ENCODE peak calls at places on chromosomes 5 and 9, in eight cellular contexts. C, S, E, N, X, M, W and Z are unnamed samples.

GRCh38 chr9:85332487-85332886 is 409.3 kb downstream of the AGTPBP1 start:
- DNase-seq in M (peak), E (no peak), S (no peak), W (no peak), C (no peak), N (no peak), X (peak), Z (no peak)

GRCh38 chr5:92518318-92518913 is 1062.6 kb downstream of the NR2F1-AS1 start:
- DNase-seq in M (peak), W (no peak), X (peak), N (peak), E (peak), S (no peak), C (no peak), Z (peak)

GRCh38 chr5:133868946-133869674 is 99.3 kb downstream of the C5orf15 start:
- DNase-seq in N (peak), W (peak), M (peak), S (peak), X (peak), C (peak), E (peak), Z (peak)

GRCh38 chr5:6576861-6577501 is 55.9 kb downstream of the NSUN2 start:
- DNase-seq in S (no peak), C (no peak), E (peak), N (peak), W (no peak), M (peak), X (peak), Z (no peak)

GRCh38 chr5:179120421-179120861 is 60.3 kb downstream of the ZNF354C start:
- DNase-seq in C (no peak), W (no peak), S (no peak), N (no peak), M (no peak), E (no peak), X (no peak), Z (no peak)

GRCh38 chr9:134217431-134218210 is 53.3 kb upstream of the RNU6ATAC start:
- DNase-seq in X (peak), W (no peak), N (no peak), C (peak), E (no peak), S (no peak), M (peak), Z (no peak)

GRCh38 chr5:160441352-160441781 is 19.7 kb downstream of the PTTG1 start:
- DNase-seq in X (no peak), M (no peak), S (no peak), N (peak), E (no peak), W (no peak), C (no peak), Z (no peak)

GRCh38 chr5:147971472-147971871 is 65.1 kb upstream of the C5orf46 start:
- DNase-seq in X (peak), E (no peak), W (no peak), S (no peak), N (peak), C (no peak), M (no peak), Z (no peak)

GRCh38 chr5:181246276-181247050 is 2.8 kb upstream of the RACK1 start:
- DNase-seq in E (peak), C (peak), W (peak), S (peak), N (peak), M (peak), X (peak), Z (peak)

GRCh38 chr9:131402738-131403492 is 9.0 kb downstream of the PRRC2B start:
- DNase-seq in C (peak), N (peak), S (peak), X (peak), W (no peak), M (no peak), E (peak), Z (peak)

GRCh38 chr5:39501403-39501802 is 76.6 kb upstream of the DAB2 start:
- DNase-seq in M (no peak), S (no peak), C (peak), X (peak), N (peak), E (peak), W (no peak), Z (no peak)

GRCh38 chr5:86968311-86968753 is 299.4 kb upstream of the RASA1 start:
- DNase-seq in M (no peak), S (peak), E (peak), N (peak), X (peak), C (no peak), W (no peak), Z (no peak)

GRCh38 chr5:150700298-150700599 is 613 bp downstream of the RBM22 start:
- DNase-seq in W (no peak), X (no peak), C (no peak), N (no peak), E (no peak), S (no peak), M (no peak), Z (no peak)

GRCh38 chr5:133450311-133450710 is 162.0 kb downstream of the FSTL4 start:
- DNase-seq in M (no peak), X (no peak), N (no peak), C (no peak), E (no peak), W (no peak), S (no peak), Z (no peak)

GRCh38 chr5:38426493-38426892 is 130.0 kb downstream of the LIFR start:
- DNase-seq in X (peak), W (no peak), N (peak), S (no peak), E (peak), M (no peak), C (no peak), Z (no peak)

GRCh38 chr5:80064124-80064523 is 29.0 kb downstream of the THBS4 start:
- DNase-seq in W (no peak), X (no peak), E (peak), C (no peak), M (no peak), N (no peak), S (no peak), Z (no peak)

GRCh38 chr5:60010328-60010727 is 116.8 kb upstream of the PDE4D start:
- DNase-seq in M (no peak), W (no peak), X (no peak), C (no peak), E (no peak), S (no peak), N (no peak), Z (no peak)

GRCh38 chr9:107389617-107390071 is 99.9 kb downstream of the KLF4 start:
- DNase-seq in N (peak), E (peak), X (peak), W (no peak), C (peak), S (peak), M (no peak), Z (no peak)

GRCh38 chr5:54678737-54679136 is 161.2 kb downstream of the SNX18 start:
- DNase-seq in W (no peak), N (no peak), S (no peak), E (no peak), X (no peak), C (no peak), M (peak), Z (no peak)

GRCh38 chr5:143533978-143534763 is 130.7 kb upstream of the NR3C1 start:
- DNase-seq in N (no peak), S (no peak), C (no peak), M (no peak), W (no peak), X (no peak), E (no peak), Z (no peak)

DNA sequence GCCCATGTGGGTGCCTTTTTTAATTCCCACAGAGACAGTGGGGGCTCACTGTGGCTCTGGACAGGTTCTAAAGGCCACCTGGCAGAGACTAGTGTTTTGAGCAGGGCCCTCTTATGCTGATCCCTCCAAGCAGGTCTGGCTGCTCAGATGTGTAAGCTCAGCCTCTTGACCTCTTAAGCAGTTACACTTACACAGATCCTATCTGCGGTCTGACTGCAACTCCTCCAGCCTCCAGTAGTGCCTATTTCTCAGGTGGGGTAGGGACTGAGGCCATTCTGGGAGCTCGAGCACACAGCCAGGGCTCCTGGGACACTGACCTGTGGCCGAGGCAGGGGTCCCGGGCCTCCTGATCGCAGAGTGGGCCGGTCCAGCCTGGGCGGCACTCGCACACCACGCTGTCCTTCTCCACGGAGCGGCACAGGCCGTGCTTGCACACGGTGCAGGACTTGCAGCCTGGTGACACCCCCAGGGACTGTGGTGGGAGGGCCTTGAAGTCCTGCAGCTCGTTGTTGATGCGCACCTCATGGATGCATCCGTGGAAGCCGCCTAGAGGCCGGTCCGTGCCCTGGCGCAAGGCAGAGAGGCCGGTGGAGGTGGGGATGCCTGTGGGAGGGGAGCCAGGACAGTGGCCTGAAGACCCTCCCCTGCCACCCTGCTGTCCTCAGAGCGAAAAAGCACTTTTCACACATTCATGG is 91.9 kb upstream of the PANK3 start:
- DNase-seq in E (no peak), M (peak), X (no peak), S (no peak), W (no peak), C (no peak), N (no peak), Z (peak)
- TF ChIP-seq CTCF in E (no peak), M (no peak), X (no peak), S (no peak), W (no peak), C (no peak), N (no peak), Z (peak)

GRCh38 chr9:18237776-18238175 is 236.2 kb upstream of the ADAMTSL1 start:
- DNase-seq in M (no peak), S (no peak), C (no peak), E (no peak), W (no peak), N (no peak), X (no peak), Z (no peak)
- TF ChIP-seq CTCF in M (no peak), S (no peak), C (no peak), E (no peak), W (no peak), N (no peak), X (no peak), Z (no peak)

DNA sequence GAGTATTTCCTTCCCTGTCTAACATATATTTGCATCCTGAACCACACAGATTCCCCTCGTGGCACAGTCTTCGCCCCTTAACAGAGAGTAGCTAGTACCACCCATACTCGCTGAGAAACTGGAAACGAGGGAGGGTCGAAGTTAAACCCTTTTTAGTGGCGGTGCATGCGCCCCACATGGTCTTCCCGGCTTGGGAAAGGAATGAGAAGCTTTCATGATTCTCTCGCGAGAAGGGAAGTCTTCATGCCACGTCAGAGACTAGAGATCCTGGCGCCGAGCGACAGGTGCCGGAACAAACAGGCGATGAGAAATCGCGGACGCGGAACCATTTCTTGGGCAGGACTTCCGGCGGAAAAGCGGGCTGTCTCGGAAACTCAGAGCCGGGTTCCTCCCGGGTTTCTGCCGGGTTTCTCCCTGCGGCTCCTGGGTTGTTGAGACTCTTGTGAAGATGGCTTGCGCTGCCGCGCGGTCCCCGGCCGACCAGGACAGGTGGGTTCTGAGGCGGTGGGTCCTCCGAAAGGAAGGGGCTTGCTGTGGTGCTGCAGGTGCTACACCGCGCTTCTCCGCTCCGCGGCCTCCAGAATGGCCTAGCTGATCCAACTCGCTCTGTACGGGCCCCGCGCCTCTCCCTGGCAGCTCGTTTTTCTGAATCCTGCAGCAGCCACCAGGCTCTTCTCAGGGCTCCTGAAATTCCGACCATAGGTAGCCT is at the start of gene SRP19:
- DNase-seq in N (peak), S (peak), M (peak), C (peak), E (peak), X (peak), W (peak), Z (peak)
- TF ChIP-seq CTCF in N (peak), S (no peak), M (no peak), C (no peak), E (peak), X (no peak), W (no peak), Z (no peak)

GRCh38 chr5:169089343-169089742 is 211.6 kb downstream of the SLIT3 start:
- DNase-seq in C (no peak), E (no peak), M (no peak), X (no peak), N (peak), S (no peak), W (no peak), Z (no peak)
- TF ChIP-seq CTCF in C (no peak), E (no peak), M (peak), X (peak), N (peak), S (no peak), W (no peak), Z (no peak)

GRCh38 chr9:137044502-137045177 is 1.3 kb downstream of the NPDC1 start:
- DNase-seq in W (no peak), C (no peak), X (peak), S (no peak), N (peak), M (no peak), E (no peak), Z (no peak)

GRCh38 chr9:137048655-137049543 is 2.9 kb upstream of the NPDC1 start:
- DNase-seq in W (no peak), C (no peak), X (peak), N (no peak), S (no peak), E (no peak), M (no peak), Z (no peak)

GRCh38 chr9:137044042-137044441 is 1.9 kb downstream of the NPDC1 start:
- DNase-seq in C (no peak), W (no peak), S (no peak), X (no peak), E (no peak), N (no peak), M (no peak), Z (no peak)

GRCh38 chr9:137045294-137046093 is 483 bp downstream of the NPDC1 start:
- DNase-seq in X (peak), C (no peak), E (peak), W (no peak), N (peak), S (no peak), M (peak), Z (peak)

GRCh38 chr9:137046094-137046787 is at the start of gene NPDC1:
- DNase-seq in S (no peak), M (peak), N (peak), W (peak), C (peak), X (peak), E (peak), Z (peak)
- TF ChIP-seq CTCF in S (peak), M (peak), N (peak), W (peak), C (peak), X (peak), E (peak), Z (peak)